ENCODE peak calls at places on chromosomes 13 and 19, in four cellular contexts. V is stomach, P is astrocyte, Z is osteoblast. F is an unnamed sample.

GRCh38 chr13:38755792-38756191 is 68.9 kb downstream of the FREM2 start:
- DNase-seq in V (peak; percentile 60), P (no peak), Z (no peak), F (no peak)

GRCh38 chr19:50557009-50557613 is 11.1 kb downstream of the LRRC4B start:
- DNase-seq in V (no peak), P (no peak), Z (peak; percentile 37), F (no peak)

GRCh38 chr13:53010374-53011105 is 18.1 kb upstream of the OLFM4 start:
- DNase-seq in V (peak; percentile 77), P (no peak), Z (no peak), F (peak; percentile 94)

GRCh38 chr13:23506821-23507210 is 63.4 kb upstream of the TNFRSF19 start:
- DNase-seq in V (no peak), P (peak; percentile 99), Z (no peak), F (no peak)

GRCh38 chr19:15672580-15673175 is at the start of gene CYP4F12:
- DNase-seq in V (peak; percentile 84), P (no peak), Z (peak; percentile 39), F (peak; percentile 32)

GRCh38 chr13:37899753-37900152 is 30.2 kb upstream of the TRPC4 start:
- DNase-seq in V (no peak), P (no peak), Z (no peak), F (no peak)

GRCh38 chr13:25633108-25633507 is 261.3 kb downstream of the ATP8A2 start:
- DNase-seq in V (no peak), P (peak; percentile 3), Z (no peak), F (no peak)

GRCh38 chr13:64248371-64249065 is 2832.9 kb upstream of the PCDH20 start:
- DNase-seq in V (no peak), P (peak; percentile 37), Z (no peak), F (no peak)

GRCh38 chr19:48630289-48631036 is 6.7 kb downstream of the DBP start:
- DNase-seq in V (peak; percentile 95), P (no peak), Z (peak; percentile 83), F (peak; percentile 36)

DNA sequence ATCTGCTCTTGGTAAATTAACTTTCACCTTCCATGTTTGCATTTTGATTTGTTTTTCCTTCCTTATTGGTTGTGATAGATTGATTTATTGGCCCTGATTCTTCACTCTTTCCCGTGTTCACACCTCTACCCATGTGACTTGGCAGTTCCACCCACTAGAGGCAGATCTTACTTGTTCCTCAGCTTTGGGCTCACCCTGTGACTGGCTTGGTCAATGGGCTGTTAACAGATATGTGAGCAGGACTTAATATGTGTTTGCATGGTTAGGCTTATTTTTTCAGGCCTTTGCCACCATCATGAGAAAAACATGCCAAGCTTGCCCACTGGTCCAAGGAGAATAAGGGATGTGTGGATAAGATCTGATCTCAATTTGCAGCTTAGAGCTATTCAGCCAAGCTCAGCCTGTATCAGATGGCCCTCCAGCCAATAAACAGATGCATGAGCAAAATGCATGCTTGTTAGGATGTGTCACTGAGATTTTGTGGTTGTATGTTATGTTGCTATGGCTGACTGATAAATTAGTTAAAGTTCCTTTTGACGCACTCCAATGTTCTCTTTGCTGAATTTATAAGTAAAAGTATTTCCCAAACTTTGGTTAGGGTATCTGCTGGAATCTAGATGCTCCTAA is 48.0 kb downstream of the RGCC start:
- DNase-seq in V (no peak), P (peak; percentile 98), Z (peak; percentile 89), F (no peak)
- H3K36me3 ChIP-seq in V (no peaks in the 10 kb centered on the region), P (no peaks in the 10 kb centered on the region), Z (no peaks in the 10 kb centered on the region), F (no peaks in the 10 kb centered on the region)

GRCh38 chr19:58388175-58388526 is 1.1 kb downstream of the RPS5 start:
- DNase-seq in V (no peak), P (no peak), Z (no peak), F (no peak)
- H3K27ac ChIP-seq in V (no peak overlapping the region), P (no peak overlapping the region), Z (peak overlapping the region; percentile 95), F (no peak overlapping the region)

GRCh38 chr19:1980068-1980467 is 35.4 kb downstream of the BTBD2 start:
- DNase-seq in V (no peak), P (no peak), Z (no peak), F (no peak)

GRCh38 chr19:1978346-1978894 is 37.1 kb downstream of the BTBD2 start:
- DNase-seq in V (no peak), P (no peak), Z (no peak), F (no peak)

GRCh38 chr19:1979017-1979416 is 36.5 kb downstream of the BTBD2 start:
- DNase-seq in V (no peak), P (no peak), Z (no peak), F (no peak)

GRCh38 chr19:1980782-1981181 is 34.7 kb downstream of the BTBD2 start:
- DNase-seq in V (no peak), P (no peak), Z (no peak), F (no peak)

DNA sequence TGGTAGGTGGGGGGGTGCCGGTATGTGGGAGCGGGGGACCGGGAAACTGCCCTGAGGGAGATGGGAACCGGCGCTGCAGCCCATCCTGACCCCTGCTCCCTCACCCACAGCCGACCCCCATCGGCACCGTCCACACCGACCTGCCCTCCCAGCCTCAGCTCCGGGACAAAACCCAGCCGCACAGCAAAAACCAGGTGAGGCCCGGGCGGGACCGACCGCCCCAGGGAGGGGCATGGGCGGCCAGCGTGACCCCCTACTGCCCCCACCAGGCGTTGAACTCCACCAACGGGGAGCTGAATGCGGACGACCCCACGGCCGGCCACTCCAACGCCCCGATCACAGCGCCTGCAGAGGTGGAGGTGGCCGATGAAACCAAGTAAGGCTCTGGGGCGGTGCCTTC is 35.9 kb downstream of the BTBD2 start:
- DNase-seq in V (no peak), P (no peak), Z (no peak), F (no peak)
- H3K36me3 ChIP-seq in V (peaks cover 93% of the 10 kb centered on the region), P (peaks cover 12% of the 10 kb centered on the region), Z (peaks cover 15% of the 10 kb centered on the region), F (peaks cover 40% of the 10 kb centered on the region)

DNA sequence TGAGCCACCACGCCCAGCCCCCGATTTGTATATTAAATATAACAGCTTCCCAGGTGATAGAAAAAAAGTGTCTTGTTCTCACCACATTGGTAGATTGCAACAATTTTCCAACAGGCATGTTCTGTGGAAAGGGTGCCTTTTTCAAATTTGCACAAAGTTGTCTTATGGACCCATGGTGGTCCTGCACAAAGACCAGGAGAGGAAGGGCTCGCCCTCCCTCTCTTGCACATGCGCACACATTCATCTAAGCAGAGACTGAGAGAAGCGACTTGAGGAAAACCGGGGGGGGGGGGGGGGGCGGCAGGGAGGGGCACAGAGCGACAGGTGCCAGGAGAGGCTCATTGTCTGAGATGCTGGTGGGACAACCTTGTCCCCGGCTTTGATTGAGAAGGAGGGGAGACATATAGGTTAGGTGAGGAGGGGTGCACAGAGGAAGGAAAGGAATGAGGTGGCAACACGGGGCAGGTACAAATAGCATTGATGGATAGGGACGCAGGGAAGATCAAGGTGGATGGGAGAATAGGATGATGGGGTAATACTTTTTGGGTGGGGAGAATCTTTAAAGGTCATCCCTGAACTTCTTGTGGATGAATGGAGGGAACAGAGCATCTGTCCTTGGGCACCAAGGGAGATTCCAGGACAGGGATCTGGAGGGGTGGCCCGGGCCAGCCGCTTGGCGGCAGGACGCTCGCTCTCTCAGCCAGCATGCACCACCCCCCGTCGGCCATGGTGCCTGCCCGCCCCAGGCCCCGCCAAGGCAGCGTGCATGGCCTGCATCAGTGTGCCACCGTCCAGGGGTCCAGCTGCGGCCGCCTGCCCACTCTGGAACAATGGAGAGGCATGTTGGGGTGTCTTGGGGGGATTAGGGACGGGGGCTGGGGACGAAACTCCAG is 76.0 kb downstream of the IER2 start:
- DNase-seq in V (no peak), P (no peak), Z (peak; percentile 69), F (no peak)
- H3K27ac ChIP-seq in V (no peak overlapping the region), P (no peak overlapping the region), Z (no peak overlapping the region), F (no peak overlapping the region)

GRCh38 chr19:33098023-33098652 is 17.2 kb downstream of the GPATCH1 start:
- DNase-seq in V (peak; percentile 82), P (no peak), Z (peak; percentile 45), F (no peak)
- H3K36me3 ChIP-seq in V (peaks cover 94% of the 10 kb centered on the region), P (peaks cover 31% of the 10 kb centered on the region), Z (peaks cover 60% of the 10 kb centered on the region), F (peaks cover 46% of the 10 kb centered on the region)